ENCODE peak calls at places on chromosome 14, in ten cellular contexts. Z is AML-193; K is activated CD4-positive, alpha-beta T cell treated with anti-CD3 and anti-CD28 coated beads, Interleukin-2, amount 10 ng/mL, durations not matched to agents 7 days and 5 days; B is GM23338; C is cardiac septum; F is activated gamma-delta T cell treated with Interleukin-2 at 50 U/mL for 16 hours; D is NCI-H1417; H is amygdala; L is uterus; N is 8988T. G is an unnamed sample.

GRCh38 chr14:22502007-22502406 is 87.0 kb downstream of the DAD1 start:
- DNase-seq in Z (no peak), L (peak), B (no peak), C (no peak), D (no peak), H (no peak), N (no peak), F (no peak), K (no peak), G (no peak)

GRCh38 chr14:27995688-27996087 is 770.9 kb upstream of the FOXG1 start:
- DNase-seq in D (peak), K (no peak), Z (no peak), F (no peak), N (no peak), L (no peak), C (no peak), H (no peak), B (peak), G (no peak)

GRCh38 chr14:99132821-99133562 is 139.0 kb downstream of the BCL11B start:
- DNase-seq in N (no peak), H (no peak), K (no peak), B (no peak), F (no peak), C (no peak), D (no peak), L (no peak), Z (no peak), G (no peak)

GRCh38 chr14:96554315-96554910 is 52.2 kb downstream of the PAPOLA start:
- DNase-seq in L (no peak), B (no peak), Z (no peak), N (no peak), F (no peak), H (no peak), D (peak), K (no peak), C (no peak), G (no peak)

GRCh38 chr14:44361083-44361482 is 146.0 kb downstream of the FSCB start:
- DNase-seq in D (no peak), B (no peak), N (no peak), L (no peak), H (no peak), Z (no peak), F (no peak), K (no peak), C (no peak), G (no peak)

GRCh38 chr14:42513837-42514236 is 907.2 kb downstream of the LRFN5 start:
- DNase-seq in N (no peak), C (no peak), L (no peak), Z (no peak), B (peak), K (no peak), H (no peak), F (no peak), D (no peak), G (no peak)

GRCh38 chr14:64717870-64718269 is 13.6 kb downstream of the PLEKHG3 start:
- DNase-seq in Z (no peak), F (no peak), C (peak), N (no peak), B (no peak), D (no peak), L (peak), K (no peak), H (peak), G (no peak)

GRCh38 chr14:21054123-21054767 is 3.4 kb upstream of the RNASE8 start:
- DNase-seq in B (peak), K (no peak), D (no peak), Z (no peak), N (no peak), F (no peak), L (no peak), H (no peak), C (no peak), G (no peak)

GRCh38 chr14:104806625-104807465 is 5.9 kb downstream of the ZBTB42 start:
- DNase-seq in C (no peak), N (no peak), F (no peak), D (no peak), B (no peak), K (no peak), Z (no peak), L (no peak), H (no peak), G (no peak)

GRCh38 chr14:94671870-94672444 is 59.8 kb downstream of the SERPINA3 start:
- DNase-seq in D (no peak), K (no peak), F (no peak), H (no peak), Z (no peak), C (peak), L (no peak), N (no peak), B (no peak), G (no peak)

GRCh38 chr14:91339076-91339475 is 78.5 kb downstream of the CCDC88C start:
- DNase-seq in B (no peak), Z (no peak), H (no peak), C (no peak), N (no peak), K (no peak), L (no peak), D (no peak), F (no peak), G (no peak)

GRCh38 chr14:105281354-105282097 is 19.3 kb downstream of the BRF1 start:
- DNase-seq in D (peak), Z (no peak), L (no peak), B (peak), N (peak), H (peak), F (no peak), K (peak), C (no peak), G (peak)

GRCh38 chr14:80930836-80931389 is 10.6 kb downstream of the CEP128 start:
- DNase-seq in L (no peak), B (no peak), D (no peak), Z (peak), F (peak), C (no peak), K (peak), N (no peak), H (no peak), G (no peak)

GRCh38 chr14:68291820-68292219 is 472.2 kb downstream of the RAD51B start:
- DNase-seq in Z (no peak), F (no peak), B (peak), L (no peak), N (no peak), D (no peak), H (no peak), K (no peak), C (no peak), G (no peak)

GRCh38 chr14:91510171-91511013 is at the start of gene PPP4R3A:
- DNase-seq in H (peak), C (peak), L (peak), Z (peak), F (peak), K (peak), N (peak), B (peak), D (peak), G (peak)

GRCh38 chr14:83255015-83255726 is 1721.5 kb upstream of the SEL1L start:
- DNase-seq in H (no peak), D (no peak), F (no peak), Z (peak), B (no peak), K (no peak), L (no peak), N (no peak), C (no peak), G (no peak)

GRCh38 chr14:90213099-90213748 is 43.1 kb upstream of the PSMC1 start:
- DNase-seq in C (no peak), B (no peak), K (no peak), N (no peak), D (no peak), H (no peak), F (no peak), Z (no peak), L (no peak), G (no peak)

GRCh38 chr14:102486513-102487203 is 22.9 kb downstream of the ANKRD9 start:
- DNase-seq in D (no peak), K (no peak), L (no peak), H (no peak), Z (no peak), C (peak), F (no peak), N (no peak), B (no peak), G (no peak)